ENCODE peak calls at places on chromosomes 5 and 9, in four cellular contexts. Q, W, K and D are unnamed samples.

GRCh38 chr5:7686794-7687193 is 164.1 kb downstream of the CFAP90 start:
- DNase-seq in K (no peak), Q (no peak), W (no peak), D (no peak)

GRCh38 chr9:137087409-137087925 is 682 bp downstream of the MAN1B1 start:
- DNase-seq in K (no peak), Q (no peak), W (no peak), D (no peak)

GRCh38 chr9:33233659-33234335 is 6.2 kb upstream of the SPINK4 start:
- DNase-seq in Q (no peak), W (peak; percentile 84), K (peak; percentile 91), D (peak; percentile 99)

GRCh38 chr5:151598984-151599383 is 7.9 kb upstream of the FAT2 start:
- DNase-seq in W (peak; percentile 17), Q (no peak), K (peak; percentile 76), D (no peak)

GRCh38 chr9:137021979-137022619 is 5.9 kb downstream of the ABCA2 start:
- DNase-seq in Q (peak; percentile 80), K (no peak), W (peak; percentile 35), D (no peak)

GRCh38 chr9:113481176-113481805 is 17.8 kb downstream of the RGS3 start:
- DNase-seq in Q (no peak), K (no peak), W (no peak), D (no peak)

GRCh38 chr5:62536783-62537182 is 41.8 kb upstream of the LRRC70 start:
- DNase-seq in W (no peak), K (no peak), Q (no peak), D (no peak)

GRCh38 chr5:59684388-59685003 is 209.0 kb downstream of the PDE4D start:
- DNase-seq in Q (no peak), K (no peak), W (peak; percentile 13), D (no peak)

GRCh38 chr5:114857951-114858401 is 311.7 kb downstream of the TRIM36 start:
- DNase-seq in Q (no peak), W (no peak), K (no peak), D (no peak)

GRCh38 chr5:143177263-143177994 is 226.1 kb downstream of the NR3C1 start:
- DNase-seq in Q (no peak), W (peak; percentile 94), K (no peak), D (peak; percentile 93)

GRCh38 chr9:107782381-107782780 is 292.8 kb upstream of the KLF4 start:
- DNase-seq in W (peak; percentile 89), Q (no peak), K (no peak), D (peak; percentile 34)

GRCh38 chr5:53302524-53302923 is 177.9 kb upstream of the FST start:
- DNase-seq in W (peak; percentile 72), Q (no peak), K (no peak), D (no peak)

GRCh38 chr9:116175616-116176015 is 22.0 kb downstream of the PAPPA start:
- DNase-seq in W (no peak), Q (no peak), K (no peak), D (no peak)

GRCh38 chr5:72288923-72289322 is 31.1 kb downstream of the MRPS27 start:
- DNase-seq in W (no peak), K (no peak), Q (no peak), D (no peak)

GRCh38 chr5:160390787-160391696 is 8.8 kb downstream of the FAM200C start:
- DNase-seq in Q (no peak), W (peak; percentile 43), K (no peak), D (no peak)

GRCh38 chr5:111735829-111736228 is 21.2 kb downstream of the NREP start:
- DNase-seq in Q (peak; percentile 53), W (peak; percentile 87), K (no peak), D (no peak)

GRCh38 chr9:123615381-123615780 is 259.4 kb downstream of the CRB2 start:
- DNase-seq in K (no peak), W (no peak), Q (no peak), D (no peak)

GRCh38 chr9:71911908-71912325 is 478 bp downstream of the C9orf85 start:
- DNase-seq in Q (no peak), W (peak; percentile 68), K (no peak), D (no peak)

GRCh38 chr5:150209020-150209635 is 19.3 kb downstream of the SLC6A7 start:
- DNase-seq in W (peak; percentile 52), K (peak; percentile 76), Q (no peak), D (no peak)

GRCh38 chr5:66927140-66927539 is 269.5 kb downstream of the CD180 start:
- DNase-seq in W (no peak), K (no peak), Q (no peak), D (no peak)

GRCh38 chr5:147539053-147539452 is 29.2 kb upstream of the DPYSL3 start:
- DNase-seq in W (peak; percentile 47), K (no peak), Q (no peak), D (no peak)

GRCh38 chr9:2622361-2623045 is 916 bp downstream of the VLDLR start:
- DNase-seq in K (peak; percentile 49), Q (peak; percentile 17), W (peak; percentile 15), D (no peak)

GRCh38 chr5:120160120-120160895 is 303.8 kb upstream of the PRR16 start:
- DNase-seq in Q (no peak), W (peak; percentile 35), K (no peak), D (no peak)

GRCh38 chr5:71811779-71812178 is 92.7 kb downstream of the CARTPT start:
- DNase-seq in Q (no peak), K (no peak), W (no peak), D (no peak)

GRCh38 chr9:128169925-128170324 is 9.9 kb downstream of the BBLN start:
- DNase-seq in Q (no peak), K (no peak), W (no peak), D (no peak)

GRCh38 chr9:8806150-8806549 is 1006.6 kb upstream of the DMAC1 start:
- DNase-seq in K (no peak), Q (no peak), W (no peak), D (no peak)

GRCh38 chr5:28328691-28329090 is 1290.3 kb upstream of the CDH9 start:
- DNase-seq in K (no peak), W (no peak), Q (no peak), D (no peak)